ENCODE peak calls at places on chromosome 19, in nine cellular contexts. One of them, this sample, is unnamed.

GRCh38 chr19:49746206-49746958 is 16.7 kb downstream of the TSKS start:
- DNase-seq in cardiac muscle cell: no peak
- DNase-seq in aorta: peak; percentile 85
- DNase-seq in K562: peak; percentile 98
- DNase-seq in mesendoderm: peak; percentile 94
- DNase-seq in lower lobe of right lung: peak; percentile 70
- DNase-seq in heart right ventricle: no peak
- DNase-seq in right cardiac atrium: peak; percentile 77
- DNase-seq in fibroblast of lung: peak; percentile 56
- DNase-seq in this sample: peak; percentile 79

GRCh38 chr19:38663957-38664502 is 16.6 kb downstream of the ACTN4 start:
- DNase-seq in lower lobe of right lung: no peak
- DNase-seq in heart right ventricle: peak; percentile 65
- DNase-seq in cardiac muscle cell: no peak
- DNase-seq in right cardiac atrium: peak; percentile 82
- DNase-seq in aorta: peak; percentile 88
- DNase-seq in K562: peak; percentile 76
- DNase-seq in mesendoderm: no peak
- DNase-seq in fibroblast of lung: no peak
- DNase-seq in this sample: peak; percentile 85

GRCh38 chr19:36266375-36266961 is 51.6 kb downstream of the ZNF146 start:
- DNase-seq in mesendoderm: no peak
- DNase-seq in cardiac muscle cell: no peak
- DNase-seq in K562: peak; percentile 81
- DNase-seq in heart right ventricle: peak; percentile 66
- DNase-seq in fibroblast of lung: no peak
- DNase-seq in aorta: peak; percentile 79
- DNase-seq in lower lobe of right lung: peak; percentile 41
- DNase-seq in right cardiac atrium: peak; percentile 61
- DNase-seq in this sample: peak; percentile 59

GRCh38 chr19:19460761-19461265 is 54.5 kb downstream of the TSSK6 start:
- DNase-seq in mesendoderm: peak; percentile 63
- DNase-seq in aorta: peak; percentile 87
- DNase-seq in right cardiac atrium: peak; percentile 86
- DNase-seq in cardiac muscle cell: peak; percentile 57
- DNase-seq in fibroblast of lung: no peak
- DNase-seq in lower lobe of right lung: peak; percentile 76
- DNase-seq in K562: no peak
- DNase-seq in heart right ventricle: peak; percentile 73
- DNase-seq in this sample: peak; percentile 71

GRCh38 chr19:10654610-10655456 is 687 bp downstream of the ILF3 start:
- DNase-seq in mesendoderm: peak; percentile 91
- DNase-seq in lower lobe of right lung: peak; percentile 67
- DNase-seq in aorta: peak; percentile 89
- DNase-seq in right cardiac atrium: peak; percentile 84
- DNase-seq in cardiac muscle cell: peak; percentile 66
- DNase-seq in heart right ventricle: peak; percentile 51
- DNase-seq in fibroblast of lung: no peak
- DNase-seq in K562: peak; percentile 77
- DNase-seq in this sample: no peak

GRCh38 chr19:16124953-16125352 is 13.3 kb downstream of the RAB8A start:
- DNase-seq in mesendoderm: no peak
- DNase-seq in aorta: no peak
- DNase-seq in K562: no peak
- DNase-seq in fibroblast of lung: no peak
- DNase-seq in heart right ventricle: no peak
- DNase-seq in right cardiac atrium: no peak
- DNase-seq in cardiac muscle cell: no peak
- DNase-seq in lower lobe of right lung: no peak
- DNase-seq in this sample: no peak

GRCh38 chr19:10565028-10565566 is 713 bp downstream of the KRI1 start:
- DNase-seq in lower lobe of right lung: peak; percentile 68
- DNase-seq in mesendoderm: peak; percentile 77
- DNase-seq in right cardiac atrium: peak; percentile 77
- DNase-seq in heart right ventricle: peak; percentile 33
- DNase-seq in cardiac muscle cell: peak; percentile 50
- DNase-seq in fibroblast of lung: peak; percentile 32
- DNase-seq in K562: peak; percentile 84
- DNase-seq in aorta: no peak
- DNase-seq in this sample: peak; percentile 52

GRCh38 chr19:11435833-11436313 is 438 bp downstream of the PRKCSH start:
- DNase-seq in right cardiac atrium: peak; percentile 72
- DNase-seq in mesendoderm: peak; percentile 50
- DNase-seq in fibroblast of lung: peak; percentile 20
- DNase-seq in aorta: no peak
- DNase-seq in lower lobe of right lung: no peak
- DNase-seq in cardiac muscle cell: peak; percentile 27
- DNase-seq in heart right ventricle: no peak
- DNase-seq in K562: peak; percentile 72
- DNase-seq in this sample: no peak

GRCh38 chr19:47227347-47228167 is 3.4 kb downstream of the BBC3 start:
- DNase-seq in cardiac muscle cell: peak; percentile 82
- DNase-seq in right cardiac atrium: peak; percentile 96
- DNase-seq in lower lobe of right lung: peak; percentile 94
- DNase-seq in heart right ventricle: peak; percentile 94
- DNase-seq in fibroblast of lung: peak; percentile 97
- DNase-seq in mesendoderm: peak; percentile 100
- DNase-seq in aorta: peak; percentile 95
- DNase-seq in K562: peak; percentile 97
- DNase-seq in this sample: peak; percentile 93

GRCh38 chr19:36106991-36107390 is 4.0 kb upstream of the OVOL3 start:
- DNase-seq in aorta: no peak
- DNase-seq in fibroblast of lung: no peak
- DNase-seq in right cardiac atrium: no peak
- DNase-seq in cardiac muscle cell: no peak
- DNase-seq in lower lobe of right lung: no peak
- DNase-seq in mesendoderm: no peak
- DNase-seq in heart right ventricle: no peak
- DNase-seq in K562: no peak
- DNase-seq in this sample: no peak

GRCh38 chr19:49059056-49059455 is 1.5 kb upstream of the CGB7 start:
- DNase-seq in heart right ventricle: no peak
- DNase-seq in right cardiac atrium: no peak
- DNase-seq in K562: no peak
- DNase-seq in lower lobe of right lung: no peak
- DNase-seq in cardiac muscle cell: no peak
- DNase-seq in mesendoderm: no peak
- DNase-seq in aorta: no peak
- DNase-seq in fibroblast of lung: no peak
- DNase-seq in this sample: no peak

GRCh38 chr19:32519023-32519422 is 62.0 kb upstream of the PDCD5 start:
- DNase-seq in fibroblast of lung: no peak
- DNase-seq in aorta: no peak
- DNase-seq in cardiac muscle cell: no peak
- DNase-seq in lower lobe of right lung: no peak
- DNase-seq in heart right ventricle: no peak
- DNase-seq in mesendoderm: no peak
- DNase-seq in right cardiac atrium: no peak
- DNase-seq in K562: no peak
- DNase-seq in this sample: no peak

GRCh38 chr19:7679017-7679720 is 1.5 kb upstream of the TRAPPC5 start:
- DNase-seq in aorta: no peak
- DNase-seq in mesendoderm: no peak
- DNase-seq in lower lobe of right lung: peak; percentile 63
- DNase-seq in right cardiac atrium: peak; percentile 57
- DNase-seq in K562: peak; percentile 40
- DNase-seq in fibroblast of lung: no peak
- DNase-seq in heart right ventricle: no peak
- DNase-seq in cardiac muscle cell: no peak
- DNase-seq in this sample: no peak

GRCh38 chr19:56973713-56974553 is 133.4 kb upstream of the PEG3 start:
- DNase-seq in cardiac muscle cell: no peak
- DNase-seq in mesendoderm: peak; percentile 54
- DNase-seq in aorta: no peak
- DNase-seq in lower lobe of right lung: no peak
- DNase-seq in right cardiac atrium: no peak
- DNase-seq in K562: no peak
- DNase-seq in heart right ventricle: no peak
- DNase-seq in fibroblast of lung: no peak
- DNase-seq in this sample: no peak

GRCh38 chr19:749811-750210 is 1.1 kb upstream of the MISP start:
- DNase-seq in right cardiac atrium: no peak
- DNase-seq in aorta: no peak
- DNase-seq in mesendoderm: no peak
- DNase-seq in K562: no peak
- DNase-seq in cardiac muscle cell: no peak
- DNase-seq in fibroblast of lung: no peak
- DNase-seq in lower lobe of right lung: no peak
- DNase-seq in heart right ventricle: no peak
- DNase-seq in this sample: no peak

GRCh38 chr19:746208-746819 is 4.6 kb upstream of the MISP start:
- DNase-seq in cardiac muscle cell: no peak
- DNase-seq in fibroblast of lung: no peak
- DNase-seq in aorta: no peak
- DNase-seq in heart right ventricle: no peak
- DNase-seq in K562: no peak
- DNase-seq in mesendoderm: no peak
- DNase-seq in right cardiac atrium: no peak
- DNase-seq in lower lobe of right lung: no peak
- DNase-seq in this sample: no peak

GRCh38 chr19:746956-747355 is 4.0 kb upstream of the MISP start:
- DNase-seq in heart right ventricle: no peak
- DNase-seq in K562: no peak
- DNase-seq in cardiac muscle cell: no peak
- DNase-seq in fibroblast of lung: no peak
- DNase-seq in aorta: no peak
- DNase-seq in lower lobe of right lung: no peak
- DNase-seq in right cardiac atrium: no peak
- DNase-seq in mesendoderm: no peak
- DNase-seq in this sample: no peak

GRCh38 chr19:748274-748598 is 2.7 kb upstream of the MISP start:
- DNase-seq in aorta: no peak
- DNase-seq in mesendoderm: no peak
- DNase-seq in right cardiac atrium: no peak
- DNase-seq in K562: peak; percentile 41
- DNase-seq in lower lobe of right lung: no peak
- DNase-seq in fibroblast of lung: no peak
- DNase-seq in heart right ventricle: no peak
- DNase-seq in cardiac muscle cell: no peak
- DNase-seq in this sample: no peak

GRCh38 chr19:747432-748273 is 3.3 kb upstream of the MISP start:
- DNase-seq in K562: no peak
- DNase-seq in fibroblast of lung: no peak
- DNase-seq in lower lobe of right lung: no peak
- DNase-seq in heart right ventricle: no peak
- DNase-seq in mesendoderm: no peak
- DNase-seq in right cardiac atrium: no peak
- DNase-seq in aorta: no peak
- DNase-seq in cardiac muscle cell: no peak
- DNase-seq in this sample: no peak
- H3K27ac ChIP-seq in K562: no peak overlapping the region
- H3K27ac ChIP-seq in fibroblast of lung: no peak overlapping the region
- H3K27ac ChIP-seq in lower lobe of right lung: no peak overlapping the region
- H3K27ac ChIP-seq in heart right ventricle: no peak overlapping the region
- H3K27ac ChIP-seq in mesendoderm: no peak overlapping the region
- H3K27ac ChIP-seq in right cardiac atrium: no peak overlapping the region
- H3K27ac ChIP-seq in aorta: no peak overlapping the region
- H3K27ac ChIP-seq in cardiac muscle cell: no peak overlapping the region
- H3K27ac ChIP-seq in this sample: no peak overlapping the region

DNA sequence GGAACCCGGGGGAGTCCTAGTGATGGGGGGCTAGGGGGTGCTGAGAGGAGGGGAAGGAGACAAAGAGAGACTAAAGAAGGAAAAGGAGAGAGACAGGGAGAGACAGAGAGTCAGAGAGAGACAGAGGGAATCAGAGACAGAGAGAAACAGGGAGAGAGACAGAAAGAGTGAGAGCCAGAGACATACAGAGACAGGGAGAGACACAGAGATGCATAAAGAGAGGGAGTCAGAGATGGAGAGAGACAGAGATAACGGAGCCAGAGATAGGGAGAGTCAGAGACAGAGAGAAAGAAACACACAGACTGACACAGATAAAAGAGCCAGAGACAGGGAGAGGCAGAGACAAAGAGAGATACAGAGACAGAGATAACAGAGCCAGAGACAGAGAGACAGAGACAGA is 1.5 kb upstream of the TNFSF9 start:
- DNase-seq in right cardiac atrium: no peak
- DNase-seq in mesendoderm: no peak
- DNase-seq in K562: no peak
- DNase-seq in aorta: no peak
- DNase-seq in lower lobe of right lung: no peak
- DNase-seq in cardiac muscle cell: no peak
- DNase-seq in fibroblast of lung: no peak
- DNase-seq in heart right ventricle: no peak
- DNase-seq in this sample: no peak
- H3K27ac ChIP-seq in right cardiac atrium: no peak overlapping the region
- H3K27ac ChIP-seq in mesendoderm: no peak overlapping the region
- H3K27ac ChIP-seq in K562: peak overlapping the region; percentile 55
- H3K27ac ChIP-seq in aorta: no peak overlapping the region
- H3K27ac ChIP-seq in lower lobe of right lung: no peak overlapping the region
- H3K27ac ChIP-seq in cardiac muscle cell: no peak overlapping the region
- H3K27ac ChIP-seq in fibroblast of lung: no peak overlapping the region
- H3K27ac ChIP-seq in heart right ventricle: no peak overlapping the region
- H3K27ac ChIP-seq in this sample: no peak overlapping the region

GRCh38 chr19:726993-727956 is 18.5 kb downstream of the PALM start:
- DNase-seq in heart right ventricle: no peak
- DNase-seq in fibroblast of lung: no peak
- DNase-seq in cardiac muscle cell: no peak
- DNase-seq in K562: no peak
- DNase-seq in right cardiac atrium: no peak
- DNase-seq in mesendoderm: no peak
- DNase-seq in aorta: no peak
- DNase-seq in lower lobe of right lung: no peak
- DNase-seq in this sample: no peak

GRCh38 chr19:725461-726089 is 16.8 kb downstream of the PALM start:
- DNase-seq in heart right ventricle: no peak
- DNase-seq in fibroblast of lung: no peak
- DNase-seq in right cardiac atrium: no peak
- DNase-seq in mesendoderm: no peak
- DNase-seq in aorta: no peak
- DNase-seq in K562: no peak
- DNase-seq in lower lobe of right lung: no peak
- DNase-seq in cardiac muscle cell: no peak
- DNase-seq in this sample: no peak

GRCh38 chr19:730382-730668 is 20.6 kb upstream of the MISP start:
- DNase-seq in aorta: no peak
- DNase-seq in fibroblast of lung: no peak
- DNase-seq in right cardiac atrium: no peak
- DNase-seq in cardiac muscle cell: no peak
- DNase-seq in K562: no peak
- DNase-seq in mesendoderm: no peak
- DNase-seq in heart right ventricle: no peak
- DNase-seq in lower lobe of right lung: no peak
- DNase-seq in this sample: no peak

GRCh38 chr19:729564-730381 is 21.0 kb downstream of the PALM start:
- DNase-seq in right cardiac atrium: peak; percentile 77
- DNase-seq in aorta: no peak
- DNase-seq in lower lobe of right lung: no peak
- DNase-seq in cardiac muscle cell: no peak
- DNase-seq in K562: no peak
- DNase-seq in heart right ventricle: no peak
- DNase-seq in mesendoderm: no peak
- DNase-seq in fibroblast of lung: no peak
- DNase-seq in this sample: no peak

GRCh38 chr19:728011-728410 is 19.3 kb downstream of the PALM start:
- DNase-seq in K562: no peak
- DNase-seq in aorta: no peak
- DNase-seq in mesendoderm: no peak
- DNase-seq in right cardiac atrium: peak; percentile 92
- DNase-seq in cardiac muscle cell: no peak
- DNase-seq in fibroblast of lung: peak; percentile 46
- DNase-seq in heart right ventricle: peak; percentile 91
- DNase-seq in lower lobe of right lung: peak; percentile 67
- DNase-seq in this sample: peak; percentile 74
- H3K27ac ChIP-seq in K562: no peak overlapping the region
- H3K27ac ChIP-seq in aorta: no peak overlapping the region
- H3K27ac ChIP-seq in mesendoderm: no peak overlapping the region
- H3K27ac ChIP-seq in right cardiac atrium: peak overlapping the region; percentile 62
- H3K27ac ChIP-seq in cardiac muscle cell: no peak overlapping the region
- H3K27ac ChIP-seq in fibroblast of lung: no peak overlapping the region
- H3K27ac ChIP-seq in heart right ventricle: peak overlapping the region; percentile 78
- H3K27ac ChIP-seq in lower lobe of right lung: peak overlapping the region; percentile 82
- H3K27ac ChIP-seq in this sample: peak overlapping the region; percentile 71

GRCh38 chr19:4513248-4513647 is 5.0 kb downstream of the PLIN4 start:
- DNase-seq in mesendoderm: no peak
- DNase-seq in right cardiac atrium: peak; percentile 28
- DNase-seq in fibroblast of lung: no peak
- DNase-seq in heart right ventricle: no peak
- DNase-seq in lower lobe of right lung: no peak
- DNase-seq in cardiac muscle cell: no peak
- DNase-seq in aorta: no peak
- DNase-seq in K562: no peak
- DNase-seq in this sample: no peak
- H3K27ac ChIP-seq in mesendoderm: no peak overlapping the region
- H3K27ac ChIP-seq in right cardiac atrium: no peak overlapping the region
- H3K27ac ChIP-seq in fibroblast of lung: no peak overlapping the region
- H3K27ac ChIP-seq in heart right ventricle: no peak overlapping the region
- H3K27ac ChIP-seq in lower lobe of right lung: no peak overlapping the region
- H3K27ac ChIP-seq in cardiac muscle cell: no peak overlapping the region
- H3K27ac ChIP-seq in aorta: no peak overlapping the region
- H3K27ac ChIP-seq in K562: no peak overlapping the region
- H3K27ac ChIP-seq in this sample: peak overlapping the region; percentile 55

This sample was measured in psoas muscle.